ENCODE peak calls at places on chromosomes 4 and X, in five cellular contexts. One of them, this sample, is unnamed. For H3K27me3 and H3K36me3, the result is how much of the 10 kb centered on the place peaks cover.

GRCh38 chr4:37528161-37528560 is 158.0 kb downstream of the RELL1 start:
- DNase-seq in mesendoderm: no peak
- DNase-seq in fibroblast of lung: no peak
- DNase-seq in CD4-positive, CD25-positive, alpha-beta regulatory T cell: no peak
- DNase-seq in prostate gland: peak
- DNase-seq in this sample: no peak

GRCh38 chr4:149700272-149700671 is 115.4 kb downstream of the IQCM start:
- DNase-seq in mesendoderm: no peak
- DNase-seq in fibroblast of lung: no peak
- DNase-seq in CD4-positive, CD25-positive, alpha-beta regulatory T cell: no peak
- DNase-seq in prostate gland: no peak
- DNase-seq in this sample: no peak

GRCh38 chrX:15911729-15912550 is 57.3 kb upstream of the AP1S2 start:
- DNase-seq in mesendoderm: no peak
- DNase-seq in fibroblast of lung: no peak
- DNase-seq in CD4-positive, CD25-positive, alpha-beta regulatory T cell: no peak
- DNase-seq in prostate gland: no peak
- DNase-seq in this sample: no peak

GRCh38 chr4:145956288-145956890 is 17.8 kb upstream of the ZNF827 start:
- DNase-seq in mesendoderm: peak
- DNase-seq in fibroblast of lung: peak
- DNase-seq in CD4-positive, CD25-positive, alpha-beta regulatory T cell: peak
- DNase-seq in prostate gland: no peak
- DNase-seq in this sample: peak

GRCh38 chrX:154115071-154115470 is 17.6 kb upstream of the MECP2 start:
- DNase-seq in mesendoderm: no peak
- DNase-seq in fibroblast of lung: no peak
- DNase-seq in CD4-positive, CD25-positive, alpha-beta regulatory T cell: no peak
- DNase-seq in prostate gland: no peak
- DNase-seq in this sample: no peak

GRCh38 chrX:153521034-153521433 is 3.6 kb downstream of the ATP2B3 start:
- DNase-seq in mesendoderm: no peak
- DNase-seq in fibroblast of lung: peak
- DNase-seq in CD4-positive, CD25-positive, alpha-beta regulatory T cell: no peak
- DNase-seq in prostate gland: peak
- DNase-seq in this sample: no peak

GRCh38 chr4:182139481-182139880 is 103.7 kb upstream of the TENM3 start:
- DNase-seq in mesendoderm: no peak
- DNase-seq in fibroblast of lung: peak
- DNase-seq in CD4-positive, CD25-positive, alpha-beta regulatory T cell: no peak
- DNase-seq in prostate gland: no peak
- DNase-seq in this sample: no peak

GRCh38 chr4:153735901-153736461 is 23.8 kb downstream of the RNF175 start:
- DNase-seq in mesendoderm: no peak
- DNase-seq in fibroblast of lung: no peak
- DNase-seq in CD4-positive, CD25-positive, alpha-beta regulatory T cell: no peak
- DNase-seq in prostate gland: no peak
- DNase-seq in this sample: no peak

GRCh38 chr4:140150886-140151699 is 2.9 kb downstream of the MAML3 start:
- DNase-seq in mesendoderm: peak
- DNase-seq in fibroblast of lung: peak
- DNase-seq in CD4-positive, CD25-positive, alpha-beta regulatory T cell: peak
- DNase-seq in prostate gland: peak
- DNase-seq in this sample: peak
- H3K4me3 ChIP-seq in mesendoderm: peak
- H3K4me3 ChIP-seq in fibroblast of lung: peak
- H3K4me3 ChIP-seq in CD4-positive, CD25-positive, alpha-beta regulatory T cell: peak
- H3K4me3 ChIP-seq in prostate gland: peak
- H3K4me3 ChIP-seq in this sample: peak

DNA sequence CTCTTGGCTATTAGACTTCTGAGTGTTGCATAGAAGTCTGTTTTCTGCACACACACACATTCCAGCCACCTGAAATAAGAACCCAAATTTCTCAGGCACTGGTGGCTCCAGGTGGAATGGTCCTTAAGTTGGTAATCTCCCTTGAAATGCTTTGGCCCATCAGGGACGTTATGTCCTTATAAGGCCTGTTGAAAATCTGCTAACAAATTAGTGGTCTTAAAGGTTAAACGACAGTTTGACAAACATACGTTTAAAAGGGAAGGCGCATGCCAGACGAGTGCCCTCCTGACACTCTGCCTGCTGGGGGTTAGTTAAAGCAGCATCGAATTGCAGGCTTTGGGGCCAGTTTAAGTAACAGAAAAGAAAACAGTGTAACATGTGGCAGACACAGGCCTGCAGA is 125.0 kb downstream of the TBX22 start:
- DNase-seq in mesendoderm: peak
- DNase-seq in fibroblast of lung: no peak
- DNase-seq in CD4-positive, CD25-positive, alpha-beta regulatory T cell: no peak
- DNase-seq in prostate gland: no peak
- DNase-seq in this sample: no peak
- H3K27me3 ChIP-seq in mesendoderm: under half
- H3K27me3 ChIP-seq in fibroblast of lung: under half
- H3K27me3 ChIP-seq in CD4-positive, CD25-positive, alpha-beta regulatory T cell: under half
- H3K27me3 ChIP-seq in prostate gland: under half
- H3K27me3 ChIP-seq in this sample: under half

DNA sequence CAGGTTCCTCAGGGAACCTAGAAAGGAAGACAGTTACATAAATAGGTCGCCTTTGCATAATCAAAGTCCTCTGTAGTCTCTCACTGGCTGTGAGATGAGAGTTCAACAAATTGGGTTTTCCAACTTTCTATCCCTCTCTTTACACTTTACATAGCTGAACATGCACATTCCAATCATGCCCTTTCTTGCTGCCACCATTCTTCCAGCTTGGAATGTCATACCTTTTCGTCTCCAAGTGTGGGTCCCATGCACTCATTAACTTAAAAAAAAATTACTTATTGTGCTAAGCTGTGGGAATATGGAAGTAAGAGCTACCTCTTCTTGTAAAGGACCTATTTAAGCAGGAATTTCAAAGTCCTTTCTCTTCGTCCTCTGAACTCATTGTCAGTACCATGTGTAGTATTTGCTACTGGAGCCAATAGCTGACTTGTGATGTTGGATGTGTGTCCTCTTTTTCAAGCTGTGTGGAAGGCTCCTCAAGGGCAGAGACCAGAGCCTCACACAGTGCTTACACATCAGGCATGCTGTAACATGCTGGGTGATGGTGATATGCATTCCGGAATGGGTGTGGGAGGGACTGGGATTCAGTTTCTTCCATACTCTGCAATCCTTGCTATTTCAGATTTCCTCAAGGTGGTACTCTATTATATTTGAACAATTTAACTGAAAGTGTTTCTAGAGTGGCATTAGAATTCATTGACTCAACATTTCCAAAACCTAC is 7.1 kb downstream of the ENOPH1 start:
- DNase-seq in mesendoderm: peak
- DNase-seq in fibroblast of lung: no peak
- DNase-seq in CD4-positive, CD25-positive, alpha-beta regulatory T cell: no peak
- DNase-seq in prostate gland: peak
- DNase-seq in this sample: peak
- H3K36me3 ChIP-seq in mesendoderm: under half
- H3K36me3 ChIP-seq in fibroblast of lung: under half
- H3K36me3 ChIP-seq in CD4-positive, CD25-positive, alpha-beta regulatory T cell: under half
- H3K36me3 ChIP-seq in prostate gland: under half
- H3K36me3 ChIP-seq in this sample: under half

DNA sequence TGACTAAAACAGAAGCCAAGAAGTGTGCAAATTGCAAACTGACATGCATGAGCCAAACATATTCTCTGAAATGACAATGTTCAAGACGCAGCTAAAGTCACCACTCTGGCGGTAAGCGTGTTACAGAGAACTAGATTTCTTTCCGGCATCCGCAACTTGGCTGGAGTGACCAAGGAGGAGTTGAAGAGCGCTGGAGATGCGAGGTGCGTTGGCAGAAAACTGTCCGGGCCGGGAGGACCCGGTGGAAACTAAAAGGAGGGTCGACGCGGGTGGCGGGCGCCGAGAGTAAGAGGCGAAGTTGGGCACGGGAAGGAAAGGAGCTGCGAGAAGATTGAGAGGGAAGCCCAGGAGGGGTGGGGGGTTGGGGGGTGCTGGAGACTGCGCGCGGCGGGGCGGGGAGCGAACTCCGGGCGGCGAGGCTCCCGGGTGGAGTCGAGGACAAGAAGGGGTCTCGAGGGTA is 807 bp downstream of the SEL1L3 start:
- DNase-seq in mesendoderm: peak
- DNase-seq in fibroblast of lung: peak
- DNase-seq in CD4-positive, CD25-positive, alpha-beta regulatory T cell: peak
- DNase-seq in prostate gland: peak
- DNase-seq in this sample: peak
- H3K4me3 ChIP-seq in mesendoderm: peak
- H3K4me3 ChIP-seq in fibroblast of lung: peak
- H3K4me3 ChIP-seq in CD4-positive, CD25-positive, alpha-beta regulatory T cell: peak
- H3K4me3 ChIP-seq in prostate gland: peak
- H3K4me3 ChIP-seq in this sample: peak

DNA sequence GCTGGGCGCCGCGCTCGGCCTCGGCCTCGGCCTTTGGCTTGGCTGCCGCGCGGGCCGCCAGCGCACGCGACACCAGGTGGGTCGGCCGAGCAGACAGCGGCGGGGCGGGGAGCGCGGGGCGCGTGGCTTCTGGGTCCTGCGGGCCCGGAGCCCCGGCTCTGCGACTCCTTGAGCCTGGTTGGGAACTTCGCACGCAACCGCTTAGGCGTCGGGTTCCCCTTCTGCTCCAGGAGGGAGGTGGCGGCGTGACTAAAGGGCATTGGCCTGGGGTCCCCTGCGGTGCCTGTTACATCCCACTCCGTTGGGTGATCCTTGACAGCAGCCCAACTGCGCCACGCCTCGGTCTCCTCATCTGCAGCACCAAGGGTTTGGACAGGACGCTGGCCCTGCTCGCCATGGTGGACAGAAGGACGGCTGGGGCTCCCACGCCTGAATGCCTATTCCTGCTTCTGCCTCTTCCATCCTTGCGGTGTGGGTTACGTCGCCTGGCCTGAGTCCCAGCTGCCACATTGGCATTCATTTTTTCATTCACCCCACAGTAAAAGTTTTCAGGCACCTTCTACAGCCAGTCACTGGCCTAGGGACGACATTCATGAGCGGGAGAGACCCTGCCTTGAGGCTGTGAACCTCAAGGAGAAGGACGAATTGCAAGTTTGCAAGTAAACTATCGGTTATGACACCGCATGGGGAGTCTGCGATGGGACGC is 631 bp downstream of the EVC start:
- DNase-seq in mesendoderm: peak
- DNase-seq in fibroblast of lung: peak
- DNase-seq in CD4-positive, CD25-positive, alpha-beta regulatory T cell: no peak
- DNase-seq in prostate gland: no peak
- DNase-seq in this sample: no peak
- H3K27me3 ChIP-seq in mesendoderm: under half
- H3K27me3 ChIP-seq in fibroblast of lung: under half
- H3K27me3 ChIP-seq in CD4-positive, CD25-positive, alpha-beta regulatory T cell: under half
- H3K27me3 ChIP-seq in prostate gland: under half
- H3K27me3 ChIP-seq in this sample: under half

GRCh38 chr4:98604723-98605122 is 53.7 kb downstream of the TSPAN5 start:
- DNase-seq in mesendoderm: no peak
- DNase-seq in fibroblast of lung: no peak
- DNase-seq in CD4-positive, CD25-positive, alpha-beta regulatory T cell: no peak
- DNase-seq in prostate gland: no peak
- DNase-seq in this sample: no peak
- H3K36me3 ChIP-seq in mesendoderm: under half
- H3K36me3 ChIP-seq in fibroblast of lung: under half
- H3K36me3 ChIP-seq in CD4-positive, CD25-positive, alpha-beta regulatory T cell: under half
- H3K36me3 ChIP-seq in prostate gland: under half
- H3K36me3 ChIP-seq in this sample: under half

DNA sequence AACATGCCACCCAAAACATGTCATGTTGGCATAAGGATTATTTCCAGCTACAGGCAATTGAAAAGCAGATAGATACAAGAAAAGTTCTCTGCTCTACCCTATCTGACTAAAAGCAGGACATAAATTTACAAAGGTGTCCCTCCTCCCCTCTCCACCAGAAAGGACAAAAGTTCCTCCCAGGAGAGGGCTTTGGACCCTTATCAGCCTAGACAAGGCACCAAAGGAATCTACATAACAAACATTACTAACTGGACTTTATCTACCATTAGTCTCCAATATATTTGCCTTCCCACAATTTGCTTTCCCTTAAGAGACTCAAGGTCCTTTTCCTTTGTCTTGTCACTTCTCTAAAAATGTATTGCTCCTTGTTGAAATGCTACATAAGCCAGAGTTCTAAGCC is 55.6 kb downstream of the ADGRA3 start:
- DNase-seq in mesendoderm: no peak
- DNase-seq in fibroblast of lung: no peak
- DNase-seq in CD4-positive, CD25-positive, alpha-beta regulatory T cell: no peak
- DNase-seq in prostate gland: no peak
- DNase-seq in this sample: no peak
- H3K4me3 ChIP-seq in mesendoderm: no peak
- H3K4me3 ChIP-seq in fibroblast of lung: no peak
- H3K4me3 ChIP-seq in CD4-positive, CD25-positive, alpha-beta regulatory T cell: no peak
- H3K4me3 ChIP-seq in prostate gland: no peak
- H3K4me3 ChIP-seq in this sample: no peak

GRCh38 chrX:1009771-1010170 is 202.7 kb downstream of the CRLF2 start:
- DNase-seq in mesendoderm: no peak
- DNase-seq in fibroblast of lung: no peak
- DNase-seq in CD4-positive, CD25-positive, alpha-beta regulatory T cell: no peak
- DNase-seq in prostate gland: no peak
- DNase-seq in this sample: no peak

GRCh38 chrX:1002611-1003010 is 209.8 kb downstream of the CRLF2 start:
- DNase-seq in mesendoderm: no peak
- DNase-seq in fibroblast of lung: no peak
- DNase-seq in CD4-positive, CD25-positive, alpha-beta regulatory T cell: no peak
- DNase-seq in prostate gland: no peak
- DNase-seq in this sample: no peak

GRCh38 chrX:1011632-1012283 is 200.7 kb downstream of the CRLF2 start:
- DNase-seq in mesendoderm: peak
- DNase-seq in fibroblast of lung: no peak
- DNase-seq in CD4-positive, CD25-positive, alpha-beta regulatory T cell: no peak
- DNase-seq in prostate gland: no peak
- DNase-seq in this sample: no peak

DNA sequence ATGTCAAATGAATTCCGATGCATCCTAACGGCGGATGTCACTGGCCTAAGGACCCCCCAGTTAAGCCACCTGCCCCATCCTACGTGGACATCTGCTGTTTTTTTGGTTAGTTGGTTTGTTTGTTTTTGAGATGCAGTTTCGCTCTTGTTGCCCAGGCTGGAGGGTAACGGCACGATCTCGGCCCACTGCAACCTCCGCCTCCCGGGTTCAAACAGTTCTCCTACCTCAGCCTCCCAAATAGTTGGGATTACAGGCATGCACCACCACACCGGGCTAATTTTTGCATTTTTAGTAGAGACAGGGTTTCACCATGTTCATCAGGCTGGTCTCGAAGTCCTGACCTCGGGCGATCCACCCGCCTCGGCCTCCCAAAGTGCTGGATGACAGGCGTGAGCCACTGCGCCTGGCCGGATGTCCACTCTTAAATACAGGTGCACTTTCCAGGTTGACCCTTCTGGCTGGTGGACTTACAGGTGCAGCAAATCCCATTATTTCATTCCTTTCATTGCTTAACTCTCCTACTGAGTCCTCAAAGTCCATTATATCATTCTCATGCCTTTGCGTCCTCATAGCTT is 206.2 kb downstream of the CRLF2 start:
- DNase-seq in mesendoderm: no peak
- DNase-seq in fibroblast of lung: no peak
- DNase-seq in CD4-positive, CD25-positive, alpha-beta regulatory T cell: no peak
- DNase-seq in prostate gland: no peak
- DNase-seq in this sample: no peak
- H3K27me3 ChIP-seq in mesendoderm: under half
- H3K27me3 ChIP-seq in fibroblast of lung: under half
- H3K27me3 ChIP-seq in CD4-positive, CD25-positive, alpha-beta regulatory T cell: under half
- H3K27me3 ChIP-seq in prostate gland: under half
- H3K27me3 ChIP-seq in this sample: under half

This sample was measured in H7.